ENCODE peak calls at places on chromosome 4, in nine cellular contexts. M, R, N, Y, P, X, F, B and I are unnamed samples.
A peak's percentile ranks its signal among the peaks of the same experiment; 100 is the strongest.

GRCh38 chr4:3683077-3683743 is 83.0 kb upstream of the ADRA2C start:
- DNase-seq in N (no peak), B (no peak), X (no peak), F (peak; percentile 40), Y (no peak), R (no peak), M (no peak), P (no peak), I (no peak)

GRCh38 chr4:102390438-102390837 is 45.2 kb upstream of the SLC39A8 start:
- DNase-seq in X (no peak), N (no peak), P (no peak), R (no peak), F (no peak), Y (no peak), B (peak; percentile 83), M (no peak), I (no peak)

GRCh38 chr4:41146196-41146595 is 68.1 kb downstream of the APBB2 start:
- DNase-seq in M (no peak), B (no peak), X (no peak), Y (no peak), P (no peak), N (no peak), R (no peak), F (no peak), I (no peak)

GRCh38 chr4:25484243-25484721 is 107.2 kb downstream of the ANAPC4 start:
- DNase-seq in X (no peak), R (no peak), M (no peak), Y (no peak), F (no peak), P (no peak), N (peak; percentile 80), B (no peak), I (no peak)

GRCh38 chr4:71453516-71453915 is 114.7 kb downstream of the SLC4A4 start:
- DNase-seq in F (no peak), M (peak; percentile 77), Y (no peak), X (no peak), R (no peak), P (no peak), N (peak; percentile 19), B (no peak), I (no peak)

GRCh38 chr4:110165382-110166285 is 32.8 kb downstream of the ELOVL6 start:
- DNase-seq in R (no peak), B (peak; percentile 82), Y (no peak), F (no peak), P (peak; percentile 19), M (no peak), X (no peak), N (peak; percentile 10), I (peak; percentile 8)

GRCh38 chr4:75985116-75985515 is 5.6 kb downstream of the SDAD1 start:
- DNase-seq in X (no peak), Y (no peak), M (no peak), B (peak; percentile 81), R (no peak), P (no peak), N (no peak), F (no peak), I (no peak)

GRCh38 chr4:82770607-82771006 is 28.0 kb downstream of the SCD5 start:
- DNase-seq in N (no peak), P (no peak), R (no peak), X (no peak), F (no peak), B (no peak), Y (peak; percentile 68), M (peak; percentile 14), I (no peak)

GRCh38 chr4:7761720-7762119 is 177.9 kb downstream of the AFAP1 start:
- DNase-seq in X (no peak), M (no peak), F (peak; percentile 64), B (peak; percentile 26), P (peak; percentile 15), R (peak; percentile 91), Y (no peak), N (peak; percentile 51), I (peak; percentile 23)

GRCh38 chr4:95394733-95395306 is 154.0 kb downstream of the UNC5C start:
- DNase-seq in N (no peak), R (no peak), Y (no peak), F (no peak), M (no peak), B (no peak), X (no peak), P (no peak), I (no peak)

GRCh38 chr4:125125256-125125655 is 189.5 kb upstream of the FAT4 start:
- DNase-seq in X (no peak), M (no peak), R (no peak), B (peak; percentile 28), Y (no peak), N (no peak), P (no peak), F (no peak), I (no peak)

GRCh38 chr4:186727977-186728519 is 4.4 kb upstream of the FAT1 start:
- DNase-seq in P (no peak), F (no peak), Y (no peak), R (no peak), M (no peak), N (no peak), X (no peak), B (peak; percentile 38), I (no peak)

GRCh38 chr4:21953653-21954052 is 5.1 kb upstream of the KCNIP4 start:
- DNase-seq in F (no peak), N (no peak), B (no peak), R (no peak), M (no peak), Y (no peak), P (no peak), X (no peak), I (no peak)

GRCh38 chr4:98298022-98298421 is 36.8 kb downstream of the RAP1GDS1 start:
- DNase-seq in N (no peak), X (no peak), F (no peak), R (no peak), M (no peak), P (no peak), B (no peak), Y (no peak), I (no peak)

GRCh38 chr4:84499065-84499982 is at the start of gene NKX6-1:
- DNase-seq in F (peak; percentile 71), B (peak; percentile 81), R (peak; percentile 72), X (no peak), N (peak; percentile 80), Y (no peak), P (no peak), M (no peak), I (peak; percentile 84)

GRCh38 chr4:128600410-128600809 is 209.1 kb upstream of the JADE1 start:
- DNase-seq in R (peak; percentile 35), N (no peak), M (no peak), Y (peak; percentile 23), X (no peak), F (no peak), B (peak; percentile 21), P (no peak), I (no peak)

GRCh38 chr4:136650541-136651277 is 881.6 kb downstream of the PCDH18 start:
- DNase-seq in R (no peak), B (peak; percentile 63), F (no peak), Y (no peak), X (no peak), M (no peak), P (no peak), N (peak; percentile 91), I (no peak)

GRCh38 chr4:174154455-174154854 is 129.0 kb downstream of the FBXO8 start:
- DNase-seq in M (no peak), R (no peak), N (no peak), F (no peak), P (no peak), B (peak; percentile 95), Y (no peak), X (no peak), I (peak; percentile 56)

GRCh38 chr4:6009452-6009851 is 8.8 kb downstream of the C4orf50 start:
- DNase-seq in M (no peak), R (no peak), X (peak; percentile 6), B (no peak), F (no peak), N (no peak), P (no peak), Y (no peak), I (no peak)

GRCh38 chr4:182141623-182142022 is 101.6 kb upstream of the TENM3 start:
- DNase-seq in Y (no peak), B (no peak), F (no peak), P (no peak), R (no peak), N (no peak), X (no peak), M (no peak), I (no peak)

GRCh38 chr4:136557396-136557795 is 974.9 kb downstream of the PCDH18 start:
- DNase-seq in R (no peak), F (no peak), M (no peak), B (no peak), X (no peak), N (no peak), Y (no peak), P (no peak), I (no peak)

GRCh38 chr4:153728151-153728550 is 31.7 kb downstream of the RNF175 start:
- DNase-seq in R (no peak), P (no peak), F (no peak), X (no peak), N (no peak), M (no peak), Y (no peak), B (no peak), I (no peak)

GRCh38 chr4:77248805-77249204 is 91.8 kb downstream of the CCNG2 start:
- DNase-seq in M (no peak), R (no peak), N (no peak), P (no peak), F (no peak), B (no peak), Y (no peak), X (no peak), I (no peak)

GRCh38 chr4:69830529-69831269 is 29.2 kb downstream of the SULT1E1 start:
- DNase-seq in M (no peak), B (peak; percentile 8), Y (no peak), F (peak; percentile 58), P (no peak), X (no peak), R (no peak), N (peak; percentile 79), I (no peak)

GRCh38 chr4:7414046-7414445 is 20.7 kb downstream of the PSAPL1 start:
- DNase-seq in P (no peak), R (peak; percentile 10), X (peak; percentile 44), B (no peak), F (no peak), Y (no peak), M (no peak), N (no peak), I (no peak)

GRCh38 chr4:37928896-37929537 is 31.2 kb upstream of the PTTG2 start:
- DNase-seq in N (no peak), X (no peak), R (no peak), F (no peak), B (peak; percentile 52), M (no peak), P (no peak), Y (no peak), I (no peak)

GRCh38 chr4:152187693-152188092 is 348.2 kb downstream of the FBXW7 start:
- DNase-seq in F (no peak), B (peak; percentile 8), Y (no peak), P (no peak), N (no peak), X (no peak), M (no peak), R (no peak), I (no peak)

GRCh38 chr4:112147697-112148096 is 2.4 kb downstream of the FAM241A start:
- DNase-seq in F (no peak), Y (no peak), R (no peak), B (no peak), X (no peak), P (no peak), N (no peak), M (no peak), I (no peak)

GRCh38 chr4:23361453-23361852 is 528.4 kb downstream of the PPARGC1A start:
- DNase-seq in F (peak; percentile 40), M (no peak), X (no peak), B (no peak), Y (no peak), P (no peak), N (no peak), R (no peak), I (no peak)

GRCh38 chr4:67549123-67549522 is 3.8 kb upstream of the CENPC start:
- DNase-seq in P (no peak), N (peak; percentile 28), Y (no peak), X (no peak), R (no peak), F (no peak), M (no peak), B (no peak), I (peak; percentile 8)

GRCh38 chr4:10107111-10108091 is 9.2 kb downstream of the WDR1 start:
- DNase-seq in F (peak; percentile 51), P (no peak), N (no peak), M (no peak), B (no peak), X (no peak), R (no peak), Y (no peak), I (no peak)